ENCODE peak calls at places on chromosomes 12 and 14, in eight cellular contexts. One of them, this sample, is unnamed.

GRCh38 chr14:74882103-74882920 is 596 bp downstream of the DLST start:
- DNase-seq in psoas muscle: peak
- DNase-seq in tibial nerve: no peak
- DNase-seq in AG10803: peak
- DNase-seq in left lung: peak
- DNase-seq in IMR-90: peak
- DNase-seq in activated B cell treated with CpG ODN at 0.5 μM for 24 hours: no peak
- DNase-seq in breast epithelium: no peak
- DNase-seq in this sample: peak

GRCh38 chr12:2804390-2805145 is 7.9 kb upstream of the ITFG2 start:
- DNase-seq in psoas muscle: peak
- DNase-seq in tibial nerve: no peak
- DNase-seq in AG10803: peak
- DNase-seq in left lung: no peak
- DNase-seq in IMR-90: peak
- DNase-seq in activated B cell treated with CpG ODN at 0.5 μM for 24 hours: no peak
- DNase-seq in breast epithelium: no peak
- DNase-seq in this sample: no peak

GRCh38 chr12:121227294-121227693 is 17.4 kb downstream of the P2RX4 start:
- DNase-seq in psoas muscle: no peak
- DNase-seq in tibial nerve: no peak
- DNase-seq in AG10803: no peak
- DNase-seq in left lung: peak
- DNase-seq in IMR-90: no peak
- DNase-seq in activated B cell treated with CpG ODN at 0.5 μM for 24 hours: no peak
- DNase-seq in breast epithelium: peak
- DNase-seq in this sample: no peak

GRCh38 chr14:23439107-23439835 is 3.8 kb upstream of the MYH7 start:
- DNase-seq in psoas muscle: no peak
- DNase-seq in tibial nerve: no peak
- DNase-seq in AG10803: no peak
- DNase-seq in left lung: no peak
- DNase-seq in IMR-90: no peak
- DNase-seq in activated B cell treated with CpG ODN at 0.5 μM for 24 hours: no peak
- DNase-seq in breast epithelium: no peak
- DNase-seq in this sample: no peak

GRCh38 chr14:25007832-25008231 is 42.1 kb downstream of the STXBP6 start:
- DNase-seq in psoas muscle: no peak
- DNase-seq in tibial nerve: no peak
- DNase-seq in AG10803: peak
- DNase-seq in left lung: no peak
- DNase-seq in IMR-90: no peak
- DNase-seq in activated B cell treated with CpG ODN at 0.5 μM for 24 hours: no peak
- DNase-seq in breast epithelium: no peak
- DNase-seq in this sample: no peak

GRCh38 chr14:26113930-26114329 is 483.9 kb downstream of the NOVA1 start:
- DNase-seq in psoas muscle: no peak
- DNase-seq in tibial nerve: no peak
- DNase-seq in AG10803: no peak
- DNase-seq in left lung: no peak
- DNase-seq in IMR-90: no peak
- DNase-seq in activated B cell treated with CpG ODN at 0.5 μM for 24 hours: no peak
- DNase-seq in breast epithelium: no peak
- DNase-seq in this sample: no peak

GRCh38 chr12:52356762-52357580 is 10.3 kb downstream of the KRT85 start:
- DNase-seq in psoas muscle: no peak
- DNase-seq in tibial nerve: no peak
- DNase-seq in AG10803: no peak
- DNase-seq in left lung: no peak
- DNase-seq in IMR-90: no peak
- DNase-seq in activated B cell treated with CpG ODN at 0.5 μM for 24 hours: no peak
- DNase-seq in breast epithelium: peak
- DNase-seq in this sample: no peak

GRCh38 chr14:87705439-87705896 is 287.5 kb downstream of the GALC start:
- DNase-seq in psoas muscle: no peak
- DNase-seq in tibial nerve: no peak
- DNase-seq in AG10803: peak
- DNase-seq in left lung: no peak
- DNase-seq in IMR-90: no peak
- DNase-seq in activated B cell treated with CpG ODN at 0.5 μM for 24 hours: no peak
- DNase-seq in breast epithelium: no peak
- DNase-seq in this sample: no peak

GRCh38 chr12:58342736-58343135 is 401.4 kb downstream of the ATP23 start:
- DNase-seq in psoas muscle: no peak
- DNase-seq in tibial nerve: no peak
- DNase-seq in AG10803: no peak
- DNase-seq in left lung: no peak
- DNase-seq in IMR-90: no peak
- DNase-seq in activated B cell treated with CpG ODN at 0.5 μM for 24 hours: no peak
- DNase-seq in breast epithelium: no peak
- DNase-seq in this sample: no peak

GRCh38 chr12:124626841-124627502 is 59.6 kb upstream of the NCOR2 start:
- DNase-seq in psoas muscle: peak
- DNase-seq in tibial nerve: peak
- DNase-seq in AG10803: peak
- DNase-seq in left lung: no peak
- DNase-seq in IMR-90: peak
- DNase-seq in activated B cell treated with CpG ODN at 0.5 μM for 24 hours: no peak
- DNase-seq in breast epithelium: no peak
- DNase-seq in this sample: no peak

GRCh38 chr12:5493018-5493417 is 61.1 kb downstream of the NTF3 start:
- DNase-seq in psoas muscle: no peak
- DNase-seq in tibial nerve: no peak
- DNase-seq in AG10803: no peak
- DNase-seq in left lung: no peak
- DNase-seq in IMR-90: no peak
- DNase-seq in activated B cell treated with CpG ODN at 0.5 μM for 24 hours: no peak
- DNase-seq in breast epithelium: no peak
- DNase-seq in this sample: no peak

GRCh38 chr14:72753879-72754400 is 140.0 kb downstream of the DPF3 start:
- DNase-seq in psoas muscle: no peak
- DNase-seq in tibial nerve: no peak
- DNase-seq in AG10803: no peak
- DNase-seq in left lung: no peak
- DNase-seq in IMR-90: no peak
- DNase-seq in activated B cell treated with CpG ODN at 0.5 μM for 24 hours: no peak
- DNase-seq in breast epithelium: no peak
- DNase-seq in this sample: no peak

GRCh38 chr14:67982711-67983608 is 163.4 kb downstream of the RAD51B start:
- DNase-seq in psoas muscle: no peak
- DNase-seq in tibial nerve: no peak
- DNase-seq in AG10803: no peak
- DNase-seq in left lung: no peak
- DNase-seq in IMR-90: peak
- DNase-seq in activated B cell treated with CpG ODN at 0.5 μM for 24 hours: no peak
- DNase-seq in breast epithelium: no peak
- DNase-seq in this sample: no peak

GRCh38 chr14:77980475-77981321 is 180.8 kb downstream of the ADCK1 start:
- DNase-seq in psoas muscle: no peak
- DNase-seq in tibial nerve: no peak
- DNase-seq in AG10803: no peak
- DNase-seq in left lung: peak
- DNase-seq in IMR-90: no peak
- DNase-seq in activated B cell treated with CpG ODN at 0.5 μM for 24 hours: no peak
- DNase-seq in breast epithelium: peak
- DNase-seq in this sample: no peak

GRCh38 chr12:52278931-52279682 is 4.7 kb downstream of the KRT86 start:
- DNase-seq in psoas muscle: peak
- DNase-seq in tibial nerve: peak
- DNase-seq in AG10803: peak
- DNase-seq in left lung: peak
- DNase-seq in IMR-90: peak
- DNase-seq in activated B cell treated with CpG ODN at 0.5 μM for 24 hours: peak
- DNase-seq in breast epithelium: peak
- DNase-seq in this sample: peak

GRCh38 chr14:30064454-30064853 is 136.8 kb upstream of the PRKD1 start:
- DNase-seq in psoas muscle: no peak
- DNase-seq in tibial nerve: no peak
- DNase-seq in AG10803: peak
- DNase-seq in left lung: no peak
- DNase-seq in IMR-90: peak
- DNase-seq in activated B cell treated with CpG ODN at 0.5 μM for 24 hours: no peak
- DNase-seq in breast epithelium: no peak
- DNase-seq in this sample: no peak

GRCh38 chr12:77571127-77571526 is 259.6 kb upstream of the NAV3 start:
- DNase-seq in psoas muscle: no peak
- DNase-seq in tibial nerve: no peak
- DNase-seq in AG10803: no peak
- DNase-seq in left lung: no peak
- DNase-seq in IMR-90: peak
- DNase-seq in activated B cell treated with CpG ODN at 0.5 μM for 24 hours: no peak
- DNase-seq in breast epithelium: no peak
- DNase-seq in this sample: no peak

GRCh38 chr12:29041621-29042020 is 107.5 kb upstream of the FAR2 start:
- DNase-seq in psoas muscle: no peak
- DNase-seq in tibial nerve: no peak
- DNase-seq in AG10803: peak
- DNase-seq in left lung: no peak
- DNase-seq in IMR-90: peak
- DNase-seq in activated B cell treated with CpG ODN at 0.5 μM for 24 hours: no peak
- DNase-seq in breast epithelium: no peak
- DNase-seq in this sample: peak

GRCh38 chr12:24948452-24948815 is 467 bp downstream of the BCAT1 start:
- DNase-seq in psoas muscle: no peak
- DNase-seq in tibial nerve: no peak
- DNase-seq in AG10803: peak
- DNase-seq in left lung: no peak
- DNase-seq in IMR-90: peak
- DNase-seq in activated B cell treated with CpG ODN at 0.5 μM for 24 hours: peak
- DNase-seq in breast epithelium: no peak
- DNase-seq in this sample: no peak

GRCh38 chr12:72207094-72207493 is 65.1 kb upstream of the TRHDE start:
- DNase-seq in psoas muscle: no peak
- DNase-seq in tibial nerve: no peak
- DNase-seq in AG10803: no peak
- DNase-seq in left lung: no peak
- DNase-seq in IMR-90: no peak
- DNase-seq in activated B cell treated with CpG ODN at 0.5 μM for 24 hours: no peak
- DNase-seq in breast epithelium: no peak
- DNase-seq in this sample: no peak

GRCh38 chr12:1907652-1908611 is 10.5 kb downstream of the CACNA2D4 start:
- DNase-seq in psoas muscle: peak
- DNase-seq in tibial nerve: no peak
- DNase-seq in AG10803: no peak
- DNase-seq in left lung: peak
- DNase-seq in IMR-90: no peak
- DNase-seq in activated B cell treated with CpG ODN at 0.5 μM for 24 hours: no peak
- DNase-seq in breast epithelium: peak
- DNase-seq in this sample: no peak

GRCh38 chr12:111173391-111174282 is 195.3 kb downstream of the PHETA1 start:
- DNase-seq in psoas muscle: no peak
- DNase-seq in tibial nerve: no peak
- DNase-seq in AG10803: no peak
- DNase-seq in left lung: no peak
- DNase-seq in IMR-90: no peak
- DNase-seq in activated B cell treated with CpG ODN at 0.5 μM for 24 hours: no peak
- DNase-seq in breast epithelium: no peak
- DNase-seq in this sample: no peak

GRCh38 chr12:5280091-5280490 is 151.8 kb upstream of the NTF3 start:
- DNase-seq in psoas muscle: no peak
- DNase-seq in tibial nerve: no peak
- DNase-seq in AG10803: no peak
- DNase-seq in left lung: no peak
- DNase-seq in IMR-90: no peak
- DNase-seq in activated B cell treated with CpG ODN at 0.5 μM for 24 hours: no peak
- DNase-seq in breast epithelium: no peak
- DNase-seq in this sample: no peak

GRCh38 chr12:68609955-68610434 is 704 bp upstream of the RAP1B start:
- DNase-seq in psoas muscle: no peak
- DNase-seq in tibial nerve: no peak
- DNase-seq in AG10803: peak
- DNase-seq in left lung: no peak
- DNase-seq in IMR-90: peak
- DNase-seq in activated B cell treated with CpG ODN at 0.5 μM for 24 hours: no peak
- DNase-seq in breast epithelium: no peak
- DNase-seq in this sample: peak

GRCh38 chr12:6827982-6828670 is at the start of gene P3H3:
- DNase-seq in psoas muscle: no peak
- DNase-seq in tibial nerve: no peak
- DNase-seq in AG10803: peak
- DNase-seq in left lung: no peak
- DNase-seq in IMR-90: peak
- DNase-seq in activated B cell treated with CpG ODN at 0.5 μM for 24 hours: no peak
- DNase-seq in breast epithelium: no peak
- DNase-seq in this sample: peak

GRCh38 chr12:66693901-66694513 is 15.1 kb upstream of the GRIP1 start:
- DNase-seq in psoas muscle: no peak
- DNase-seq in tibial nerve: no peak
- DNase-seq in AG10803: peak
- DNase-seq in left lung: no peak
- DNase-seq in IMR-90: peak
- DNase-seq in activated B cell treated with CpG ODN at 0.5 μM for 24 hours: no peak
- DNase-seq in breast epithelium: no peak
- DNase-seq in this sample: peak

GRCh38 chr14:81855007-81855406 is 321.4 kb upstream of the SEL1L start:
- DNase-seq in psoas muscle: no peak
- DNase-seq in tibial nerve: no peak
- DNase-seq in AG10803: no peak
- DNase-seq in left lung: no peak
- DNase-seq in IMR-90: no peak
- DNase-seq in activated B cell treated with CpG ODN at 0.5 μM for 24 hours: no peak
- DNase-seq in breast epithelium: no peak
- DNase-seq in this sample: no peak

GRCh38 chr14:81849714-81850113 is 316.1 kb upstream of the SEL1L start:
- DNase-seq in psoas muscle: no peak
- DNase-seq in tibial nerve: no peak
- DNase-seq in AG10803: no peak
- DNase-seq in left lung: no peak
- DNase-seq in IMR-90: no peak
- DNase-seq in activated B cell treated with CpG ODN at 0.5 μM for 24 hours: no peak
- DNase-seq in breast epithelium: no peak
- DNase-seq in this sample: no peak
- TF ChIP-seq CTCF in psoas muscle: no peak
- TF ChIP-seq CTCF in tibial nerve: no peak
- TF ChIP-seq CTCF in AG10803: no peak
- TF ChIP-seq CTCF in left lung: no peak
- TF ChIP-seq CTCF in IMR-90: no peak
- TF ChIP-seq CTCF in activated B cell treated with CpG ODN at 0.5 μM for 24 hours: no peak
- TF ChIP-seq CTCF in breast epithelium: no peak
- TF ChIP-seq CTCF in this sample: no peak

GRCh38 chr14:106605548-106606448 is 1079.4 kb downstream of the TMEM121 start:
- DNase-seq in psoas muscle: no peak
- DNase-seq in tibial nerve: no peak
- DNase-seq in AG10803: no peak
- DNase-seq in left lung: peak
- DNase-seq in IMR-90: no peak
- DNase-seq in activated B cell treated with CpG ODN at 0.5 μM for 24 hours: peak
- DNase-seq in breast epithelium: no peak
- DNase-seq in this sample: peak
- TF ChIP-seq CTCF in psoas muscle: no peak
- TF ChIP-seq CTCF in tibial nerve: no peak
- TF ChIP-seq CTCF in AG10803: no peak
- TF ChIP-seq CTCF in left lung: peak
- TF ChIP-seq CTCF in IMR-90: no peak
- TF ChIP-seq CTCF in activated B cell treated with CpG ODN at 0.5 μM for 24 hours: no peak
- TF ChIP-seq CTCF in breast epithelium: no peak
- TF ChIP-seq CTCF in this sample: peak

GRCh38 chr14:76564471-76565119 is 188.7 kb downstream of the ESRRB start:
- DNase-seq in psoas muscle: no peak
- DNase-seq in tibial nerve: no peak
- DNase-seq in AG10803: no peak
- DNase-seq in left lung: no peak
- DNase-seq in IMR-90: no peak
- DNase-seq in activated B cell treated with CpG ODN at 0.5 μM for 24 hours: no peak
- DNase-seq in breast epithelium: no peak
- DNase-seq in this sample: peak
- TF ChIP-seq CTCF in psoas muscle: no peak
- TF ChIP-seq CTCF in tibial nerve: no peak
- TF ChIP-seq CTCF in AG10803: no peak
- TF ChIP-seq CTCF in left lung: no peak
- TF ChIP-seq CTCF in IMR-90: no peak
- TF ChIP-seq CTCF in activated B cell treated with CpG ODN at 0.5 μM for 24 hours: no peak
- TF ChIP-seq CTCF in breast epithelium: no peak
- TF ChIP-seq CTCF in this sample: no peak

GRCh38 chr12:49089831-49090773 is 4.5 kb downstream of the DHH start:
- DNase-seq in psoas muscle: peak
- DNase-seq in tibial nerve: no peak
- DNase-seq in AG10803: peak
- DNase-seq in left lung: no peak
- DNase-seq in IMR-90: peak
- DNase-seq in activated B cell treated with CpG ODN at 0.5 μM for 24 hours: peak
- DNase-seq in breast epithelium: no peak
- DNase-seq in this sample: no peak
- TF ChIP-seq CTCF in psoas muscle: no peak
- TF ChIP-seq CTCF in tibial nerve: peak
- TF ChIP-seq CTCF in AG10803: peak
- TF ChIP-seq CTCF in left lung: peak
- TF ChIP-seq CTCF in IMR-90: peak
- TF ChIP-seq CTCF in activated B cell treated with CpG ODN at 0.5 μM for 24 hours: no peak
- TF ChIP-seq CTCF in breast epithelium: no peak
- TF ChIP-seq CTCF in this sample: no peak

This sample was measured in MCF 10A.